ENCODE peak calls at places on chromosome 15, in six cellular contexts. One of them, this sample, is unnamed.

GRCh38 chr15:66946578-66947164 is 118.7 kb upstream of the SMAD3 start:
- DNase-seq in fibroblast of lung: peak; percentile 37
- DNase-seq in HAP-1: peak; percentile 80
- DNase-seq in breast epithelium: peak; percentile 73
- DNase-seq in left lung: peak; percentile 86
- DNase-seq in upper lobe of right lung: peak; percentile 77
- DNase-seq in this sample: peak; percentile 48

GRCh38 chr15:68344600-68344999 is 67.1 kb downstream of the FEM1B start:
- DNase-seq in fibroblast of lung: no peak
- DNase-seq in HAP-1: no peak
- DNase-seq in breast epithelium: no peak
- DNase-seq in left lung: no peak
- DNase-seq in upper lobe of right lung: no peak
- DNase-seq in this sample: no peak

GRCh38 chr15:89664951-89665350 is 9.7 kb upstream of the KIF7 start:
- DNase-seq in fibroblast of lung: no peak
- DNase-seq in HAP-1: no peak
- DNase-seq in breast epithelium: no peak
- DNase-seq in left lung: no peak
- DNase-seq in upper lobe of right lung: no peak
- DNase-seq in this sample: no peak

GRCh38 chr15:58390118-58390517 is 41.7 kb upstream of the LIPC start:
- DNase-seq in fibroblast of lung: no peak
- DNase-seq in HAP-1: no peak
- DNase-seq in breast epithelium: no peak
- DNase-seq in left lung: no peak
- DNase-seq in upper lobe of right lung: no peak
- DNase-seq in this sample: no peak

GRCh38 chr15:49255966-49256759 is 86.1 kb downstream of the GALK2 start:
- DNase-seq in fibroblast of lung: no peak
- DNase-seq in HAP-1: no peak
- DNase-seq in breast epithelium: no peak
- DNase-seq in left lung: no peak
- DNase-seq in upper lobe of right lung: no peak
- DNase-seq in this sample: no peak

GRCh38 chr15:75809986-75810750 is 33.1 kb upstream of the UBE2Q2 start:
- DNase-seq in fibroblast of lung: peak; percentile 7
- DNase-seq in HAP-1: peak; percentile 73
- DNase-seq in breast epithelium: no peak
- DNase-seq in left lung: no peak
- DNase-seq in upper lobe of right lung: no peak
- DNase-seq in this sample: peak; percentile 25

GRCh38 chr15:68370768-68371151 is 61.2 kb downstream of the ITGA11 start:
- DNase-seq in fibroblast of lung: no peak
- DNase-seq in HAP-1: no peak
- DNase-seq in breast epithelium: no peak
- DNase-seq in left lung: no peak
- DNase-seq in upper lobe of right lung: no peak
- DNase-seq in this sample: no peak

GRCh38 chr15:33211409-33211808 is 16.9 kb upstream of the FMN1 start:
- DNase-seq in fibroblast of lung: no peak
- DNase-seq in HAP-1: no peak
- DNase-seq in breast epithelium: no peak
- DNase-seq in left lung: no peak
- DNase-seq in upper lobe of right lung: no peak
- DNase-seq in this sample: no peak

GRCh38 chr15:31259562-31260252 is 66.9 kb upstream of the KLF13 start:
- DNase-seq in fibroblast of lung: no peak
- DNase-seq in HAP-1: no peak
- DNase-seq in breast epithelium: no peak
- DNase-seq in left lung: no peak
- DNase-seq in upper lobe of right lung: no peak
- DNase-seq in this sample: no peak

GRCh38 chr15:90124487-90124886 is 22.2 kb upstream of the IDH2 start:
- DNase-seq in fibroblast of lung: no peak
- DNase-seq in HAP-1: no peak
- DNase-seq in breast epithelium: no peak
- DNase-seq in left lung: no peak
- DNase-seq in upper lobe of right lung: no peak
- DNase-seq in this sample: no peak

GRCh38 chr15:88627463-88627862 is 6.3 kb downstream of the AEN start:
- DNase-seq in fibroblast of lung: no peak
- DNase-seq in HAP-1: no peak
- DNase-seq in breast epithelium: no peak
- DNase-seq in left lung: no peak
- DNase-seq in upper lobe of right lung: no peak
- DNase-seq in this sample: no peak

GRCh38 chr15:47484119-47484518 is 233.2 kb upstream of the SEMA6D start:
- DNase-seq in fibroblast of lung: peak; percentile 1
- DNase-seq in HAP-1: no peak
- DNase-seq in breast epithelium: no peak
- DNase-seq in left lung: no peak
- DNase-seq in upper lobe of right lung: no peak
- DNase-seq in this sample: no peak

GRCh38 chr15:67720556-67721175 is 104.6 kb upstream of the SKOR1 start:
- DNase-seq in fibroblast of lung: no peak
- DNase-seq in HAP-1: no peak
- DNase-seq in breast epithelium: no peak
- DNase-seq in left lung: no peak
- DNase-seq in upper lobe of right lung: no peak
- DNase-seq in this sample: no peak

GRCh38 chr15:91414124-91414523 is 314.1 kb downstream of the SV2B start:
- DNase-seq in fibroblast of lung: no peak
- DNase-seq in HAP-1: no peak
- DNase-seq in breast epithelium: no peak
- DNase-seq in left lung: no peak
- DNase-seq in upper lobe of right lung: no peak
- DNase-seq in this sample: no peak

GRCh38 chr15:97600190-97600589 is 360.3 kb upstream of the ARRDC4 start:
- DNase-seq in fibroblast of lung: no peak
- DNase-seq in HAP-1: no peak
- DNase-seq in breast epithelium: no peak
- DNase-seq in left lung: no peak
- DNase-seq in upper lobe of right lung: no peak
- DNase-seq in this sample: no peak

GRCh38 chr15:40985541-40986330 is 32.5 kb downstream of the CHAC1 start:
- DNase-seq in fibroblast of lung: peak; percentile 60
- DNase-seq in HAP-1: no peak
- DNase-seq in breast epithelium: no peak
- DNase-seq in left lung: no peak
- DNase-seq in upper lobe of right lung: no peak
- DNase-seq in this sample: peak; percentile 41

GRCh38 chr15:72271895-72272212 is 500 bp downstream of the PARP6 start:
- DNase-seq in fibroblast of lung: peak; percentile 18
- DNase-seq in HAP-1: peak; percentile 41
- DNase-seq in breast epithelium: no peak
- DNase-seq in left lung: no peak
- DNase-seq in upper lobe of right lung: no peak
- DNase-seq in this sample: peak; percentile 32

GRCh38 chr15:95176794-95177577 is 945.6 kb downstream of the MCTP2 start:
- DNase-seq in fibroblast of lung: no peak
- DNase-seq in HAP-1: no peak
- DNase-seq in breast epithelium: no peak
- DNase-seq in left lung: no peak
- DNase-seq in upper lobe of right lung: no peak
- DNase-seq in this sample: no peak

GRCh38 chr15:63610209-63610841 is 13.1 kb downstream of the FBXL22 start:
- DNase-seq in fibroblast of lung: peak; percentile 80
- DNase-seq in HAP-1: peak; percentile 98
- DNase-seq in breast epithelium: no peak
- DNase-seq in left lung: no peak
- DNase-seq in upper lobe of right lung: no peak
- DNase-seq in this sample: peak; percentile 69

GRCh38 chr15:88378259-88378658 is 88.9 kb downstream of the MRPL46 start:
- DNase-seq in fibroblast of lung: peak; percentile 90
- DNase-seq in HAP-1: no peak
- DNase-seq in breast epithelium: no peak
- DNase-seq in left lung: no peak
- DNase-seq in upper lobe of right lung: no peak
- DNase-seq in this sample: peak; percentile 74

GRCh38 chr15:58393196-58393790 is 38.5 kb upstream of the LIPC start:
- DNase-seq in fibroblast of lung: peak; percentile 49
- DNase-seq in HAP-1: no peak
- DNase-seq in breast epithelium: no peak
- DNase-seq in left lung: no peak
- DNase-seq in upper lobe of right lung: no peak
- DNase-seq in this sample: no peak

GRCh38 chr15:90826886-90827435 is 41.4 kb upstream of the FURIN start:
- DNase-seq in fibroblast of lung: no peak
- DNase-seq in HAP-1: no peak
- DNase-seq in breast epithelium: no peak
- DNase-seq in left lung: no peak
- DNase-seq in upper lobe of right lung: no peak
- DNase-seq in this sample: no peak

GRCh38 chr15:92668620-92669019 is 13.0 kb upstream of the FAM174B start:
- DNase-seq in fibroblast of lung: no peak
- DNase-seq in HAP-1: no peak
- DNase-seq in breast epithelium: no peak
- DNase-seq in left lung: no peak
- DNase-seq in upper lobe of right lung: no peak
- DNase-seq in this sample: no peak

GRCh38 chr15:99605490-99605931 is 39.7 kb downstream of the MEF2A start:
- DNase-seq in fibroblast of lung: peak; percentile 40
- DNase-seq in HAP-1: no peak
- DNase-seq in breast epithelium: no peak
- DNase-seq in left lung: peak; percentile 52
- DNase-seq in upper lobe of right lung: no peak
- DNase-seq in this sample: no peak

GRCh38 chr15:73691398-73691797 is 7.2 kb downstream of the CD276 start:
- DNase-seq in fibroblast of lung: peak; percentile 76
- DNase-seq in HAP-1: no peak
- DNase-seq in breast epithelium: no peak
- DNase-seq in left lung: no peak
- DNase-seq in upper lobe of right lung: peak; percentile 53
- DNase-seq in this sample: no peak

GRCh38 chr15:22780267-22780666 is 6.2 kb upstream of the NIPA1 start:
- DNase-seq in fibroblast of lung: no peak
- DNase-seq in HAP-1: no peak
- DNase-seq in breast epithelium: no peak
- DNase-seq in left lung: no peak
- DNase-seq in upper lobe of right lung: no peak
- DNase-seq in this sample: no peak

GRCh38 chr15:39756806-39757522 is 25.7 kb downstream of the FSIP1 start:
- DNase-seq in fibroblast of lung: peak; percentile 62
- DNase-seq in HAP-1: peak; percentile 69
- DNase-seq in breast epithelium: no peak
- DNase-seq in left lung: no peak
- DNase-seq in upper lobe of right lung: no peak
- DNase-seq in this sample: no peak

GRCh38 chr15:94029495-94029894 is 201.9 kb upstream of the MCTP2 start:
- DNase-seq in fibroblast of lung: peak; percentile 83
- DNase-seq in HAP-1: no peak
- DNase-seq in breast epithelium: no peak
- DNase-seq in left lung: no peak
- DNase-seq in upper lobe of right lung: no peak
- DNase-seq in this sample: no peak

GRCh38 chr15:91942676-91943417 is 89.3 kb downstream of the SLCO3A1 start:
- DNase-seq in fibroblast of lung: peak; percentile 85
- DNase-seq in HAP-1: no peak
- DNase-seq in breast epithelium: peak; percentile 74
- DNase-seq in left lung: peak; percentile 82
- DNase-seq in upper lobe of right lung: peak; percentile 81
- DNase-seq in this sample: peak; percentile 85

GRCh38 chr15:82946155-82946701 is 6.3 kb downstream of the HOMER2 start:
- DNase-seq in fibroblast of lung: no peak
- DNase-seq in HAP-1: no peak
- DNase-seq in breast epithelium: no peak
- DNase-seq in left lung: no peak
- DNase-seq in upper lobe of right lung: no peak
- DNase-seq in this sample: no peak

GRCh38 chr15:82944038-82944437 is 8.5 kb downstream of the HOMER2 start:
- DNase-seq in fibroblast of lung: no peak
- DNase-seq in HAP-1: no peak
- DNase-seq in breast epithelium: no peak
- DNase-seq in left lung: no peak
- DNase-seq in upper lobe of right lung: no peak
- DNase-seq in this sample: no peak

GRCh38 chr15:82945326-82945725 is 7.2 kb downstream of the HOMER2 start:
- DNase-seq in fibroblast of lung: no peak
- DNase-seq in HAP-1: peak; percentile 35
- DNase-seq in breast epithelium: no peak
- DNase-seq in left lung: no peak
- DNase-seq in upper lobe of right lung: no peak
- DNase-seq in this sample: no peak

GRCh38 chr15:82943176-82943575 is 9.3 kb downstream of the HOMER2 start:
- DNase-seq in fibroblast of lung: no peak
- DNase-seq in HAP-1: no peak
- DNase-seq in breast epithelium: no peak
- DNase-seq in left lung: no peak
- DNase-seq in upper lobe of right lung: no peak
- DNase-seq in this sample: peak; percentile 15

GRCh38 chr15:82944840-82945239 is 7.7 kb downstream of the HOMER2 start:
- DNase-seq in fibroblast of lung: peak; percentile 71
- DNase-seq in HAP-1: no peak
- DNase-seq in breast epithelium: no peak
- DNase-seq in left lung: no peak
- DNase-seq in upper lobe of right lung: no peak
- DNase-seq in this sample: peak; percentile 42
- H3K27me3 ChIP-seq in fibroblast of lung: peaks cover 3% of the 10 kb centered on the region
- H3K27me3 ChIP-seq in HAP-1: no peaks in the 10 kb centered on the region
- H3K27me3 ChIP-seq in breast epithelium: no peaks in the 10 kb centered on the region
- H3K27me3 ChIP-seq in left lung: peaks cover 3% of the 10 kb centered on the region
- H3K27me3 ChIP-seq in upper lobe of right lung: no peaks in the 10 kb centered on the region
- H3K27me3 ChIP-seq in this sample: no peaks in the 10 kb centered on the region

GRCh38 chr15:96353931-96354730 is 23.6 kb downstream of the NR2F2 start:
- DNase-seq in fibroblast of lung: peak; percentile 67
- DNase-seq in HAP-1: no peak
- DNase-seq in breast epithelium: peak; percentile 52
- DNase-seq in left lung: peak; percentile 81
- DNase-seq in upper lobe of right lung: no peak
- DNase-seq in this sample: peak; percentile 47
- H3K27me3 ChIP-seq in fibroblast of lung: no peaks in the 10 kb centered on the region
- H3K27me3 ChIP-seq in HAP-1: no peaks in the 10 kb centered on the region
- H3K27me3 ChIP-seq in breast epithelium: no peaks in the 10 kb centered on the region
- H3K27me3 ChIP-seq in left lung: peaks cover 98% of the 10 kb centered on the region
- H3K27me3 ChIP-seq in upper lobe of right lung: peaks cover 52% of the 10 kb centered on the region
- H3K27me3 ChIP-seq in this sample: no peaks in the 10 kb centered on the region

GRCh38 chr15:38430106-38430760 is 23.7 kb upstream of the FAM98B start:
- DNase-seq in fibroblast of lung: no peak
- DNase-seq in HAP-1: no peak
- DNase-seq in breast epithelium: no peak
- DNase-seq in left lung: no peak
- DNase-seq in upper lobe of right lung: no peak
- DNase-seq in this sample: no peak
- H3K27me3 ChIP-seq in fibroblast of lung: peaks cover 15% of the 10 kb centered on the region
- H3K27me3 ChIP-seq in HAP-1: peaks cover 4% of the 10 kb centered on the region
- H3K27me3 ChIP-seq in breast epithelium: no peaks in the 10 kb centered on the region
- H3K27me3 ChIP-seq in left lung: no peaks in the 10 kb centered on the region
- H3K27me3 ChIP-seq in upper lobe of right lung: no peaks in the 10 kb centered on the region
- H3K27me3 ChIP-seq in this sample: no peaks in the 10 kb centered on the region

DNA sequence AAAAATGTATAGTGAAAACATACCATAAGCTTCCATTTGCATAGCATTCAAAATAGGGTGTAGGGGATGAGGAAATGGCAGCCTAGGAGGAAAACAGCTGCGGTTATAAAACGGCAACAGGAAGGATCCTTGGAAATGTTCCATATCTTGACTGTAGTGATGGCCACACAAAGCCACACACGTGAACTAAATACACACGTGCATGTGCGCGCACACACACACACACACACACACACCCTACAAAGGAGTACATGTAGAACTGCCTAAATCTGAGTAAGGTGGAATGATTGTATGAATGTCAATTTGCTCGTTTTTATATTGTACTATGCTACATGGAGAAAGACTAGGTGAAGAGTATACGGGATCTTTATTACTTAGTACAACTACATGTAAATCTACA is 3.9 kb upstream of the IREB2 start:
- DNase-seq in fibroblast of lung: no peak
- DNase-seq in HAP-1: no peak
- DNase-seq in breast epithelium: no peak
- DNase-seq in left lung: no peak
- DNase-seq in upper lobe of right lung: no peak
- DNase-seq in this sample: no peak
- H3K27me3 ChIP-seq in fibroblast of lung: no peaks in the 10 kb centered on the region
- H3K27me3 ChIP-seq in HAP-1: peaks cover 29% of the 10 kb centered on the region
- H3K27me3 ChIP-seq in breast epithelium: no peaks in the 10 kb centered on the region
- H3K27me3 ChIP-seq in left lung: no peaks in the 10 kb centered on the region
- H3K27me3 ChIP-seq in upper lobe of right lung: no peaks in the 10 kb centered on the region
- H3K27me3 ChIP-seq in this sample: peaks cover 2% of the 10 kb centered on the region